ENCODE peak calls at places on chromosomes 12 and 14, in eight cellular contexts. One of them, this sample, is unnamed.

GRCh38 chr14:106788534-106788933 is 1262.2 kb downstream of the TMEM121 start:
- DNase-seq in foreskin fibroblast: no peak
- DNase-seq in GM20000: no peak
- DNase-seq in psoas muscle: no peak
- DNase-seq in gastrocnemius medialis: no peak
- DNase-seq in neural crest cell: no peak
- DNase-seq in K562: no peak
- DNase-seq in GM23338: no peak
- DNase-seq in this sample: no peak

GRCh38 chr12:106145539-106146447 is 7.0 kb upstream of the NUAK1 start:
- DNase-seq in K562: no peak
- DNase-seq in foreskin fibroblast: no peak
- DNase-seq in neural crest cell: no peak
- DNase-seq in GM23338: no peak
- DNase-seq in psoas muscle: no peak
- DNase-seq in GM20000: no peak
- DNase-seq in gastrocnemius medialis: peak
- DNase-seq in this sample: no peak

GRCh38 chr12:103518899-103519298 is 23.1 kb upstream of the C12orf42 start:
- DNase-seq in neural crest cell: no peak
- DNase-seq in gastrocnemius medialis: no peak
- DNase-seq in psoas muscle: no peak
- DNase-seq in GM20000: no peak
- DNase-seq in foreskin fibroblast: no peak
- DNase-seq in GM23338: no peak
- DNase-seq in K562: no peak
- DNase-seq in this sample: no peak

GRCh38 chr14:102774391-102775153 is 2.7 kb upstream of the TRAF3 start:
- DNase-seq in GM20000: peak
- DNase-seq in gastrocnemius medialis: peak
- DNase-seq in K562: peak
- DNase-seq in GM23338: peak
- DNase-seq in neural crest cell: peak
- DNase-seq in psoas muscle: no peak
- DNase-seq in foreskin fibroblast: peak
- DNase-seq in this sample: no peak

GRCh38 chr14:93548102-93548843 is 117.5 kb downstream of the UNC79 start:
- DNase-seq in GM23338: no peak
- DNase-seq in neural crest cell: no peak
- DNase-seq in psoas muscle: no peak
- DNase-seq in K562: no peak
- DNase-seq in GM20000: peak
- DNase-seq in gastrocnemius medialis: no peak
- DNase-seq in foreskin fibroblast: no peak
- DNase-seq in this sample: no peak

GRCh38 chr14:105205718-105206208 is 24.7 kb upstream of the NUDT14 start:
- DNase-seq in GM23338: no peak
- DNase-seq in psoas muscle: no peak
- DNase-seq in K562: no peak
- DNase-seq in GM20000: no peak
- DNase-seq in gastrocnemius medialis: no peak
- DNase-seq in neural crest cell: no peak
- DNase-seq in foreskin fibroblast: peak
- DNase-seq in this sample: no peak

GRCh38 chr14:68952544-68953535 is 26.3 kb downstream of the ACTN1 start:
- DNase-seq in GM20000: no peak
- DNase-seq in gastrocnemius medialis: no peak
- DNase-seq in neural crest cell: no peak
- DNase-seq in GM23338: no peak
- DNase-seq in psoas muscle: peak
- DNase-seq in K562: no peak
- DNase-seq in foreskin fibroblast: peak
- DNase-seq in this sample: no peak

GRCh38 chr14:29442720-29443119 is 484.9 kb downstream of the PRKD1 start:
- DNase-seq in foreskin fibroblast: peak
- DNase-seq in psoas muscle: no peak
- DNase-seq in GM23338: no peak
- DNase-seq in gastrocnemius medialis: no peak
- DNase-seq in GM20000: no peak
- DNase-seq in K562: no peak
- DNase-seq in neural crest cell: no peak
- DNase-seq in this sample: peak

GRCh38 chr12:125220404-125221273 is 155.4 kb downstream of the AACS start:
- DNase-seq in K562: no peak
- DNase-seq in neural crest cell: no peak
- DNase-seq in gastrocnemius medialis: no peak
- DNase-seq in foreskin fibroblast: peak
- DNase-seq in psoas muscle: no peak
- DNase-seq in GM23338: no peak
- DNase-seq in GM20000: no peak
- DNase-seq in this sample: no peak

GRCh38 chr12:40684986-40685385 is 7.3 kb upstream of the CNTN1 start:
- DNase-seq in GM20000: no peak
- DNase-seq in foreskin fibroblast: no peak
- DNase-seq in GM23338: no peak
- DNase-seq in gastrocnemius medialis: no peak
- DNase-seq in psoas muscle: no peak
- DNase-seq in K562: no peak
- DNase-seq in neural crest cell: no peak
- DNase-seq in this sample: no peak

GRCh38 chr14:39381366-39381765 is 50.9 kb downstream of the FBXO33 start:
- DNase-seq in gastrocnemius medialis: no peak
- DNase-seq in neural crest cell: no peak
- DNase-seq in GM23338: no peak
- DNase-seq in psoas muscle: no peak
- DNase-seq in K562: no peak
- DNase-seq in foreskin fibroblast: no peak
- DNase-seq in GM20000: no peak
- DNase-seq in this sample: no peak

GRCh38 chr14:36450550-36450949 is 69.5 kb downstream of the NKX2-1 start:
- DNase-seq in psoas muscle: no peak
- DNase-seq in GM20000: no peak
- DNase-seq in foreskin fibroblast: no peak
- DNase-seq in K562: peak
- DNase-seq in neural crest cell: no peak
- DNase-seq in gastrocnemius medialis: no peak
- DNase-seq in GM23338: peak
- DNase-seq in this sample: no peak
- TF ChIP-seq CTCF in psoas muscle: no peak
- TF ChIP-seq CTCF in GM20000: no peak
- TF ChIP-seq CTCF in foreskin fibroblast: no peak
- TF ChIP-seq CTCF in K562: peak
- TF ChIP-seq CTCF in neural crest cell: no peak
- TF ChIP-seq CTCF in gastrocnemius medialis: no peak
- TF ChIP-seq CTCF in GM23338: peak
- TF ChIP-seq CTCF in this sample: no peak

GRCh38 chr12:113048716-113049127 is 7.8 kb upstream of the DTX1 start:
- DNase-seq in neural crest cell: peak
- DNase-seq in GM23338: peak
- DNase-seq in gastrocnemius medialis: no peak
- DNase-seq in K562: peak
- DNase-seq in GM20000: peak
- DNase-seq in foreskin fibroblast: peak
- DNase-seq in psoas muscle: no peak
- DNase-seq in this sample: peak

GRCh38 chr12:113051759-113052158 is 4.8 kb upstream of the DTX1 start:
- DNase-seq in psoas muscle: no peak
- DNase-seq in foreskin fibroblast: no peak
- DNase-seq in GM20000: no peak
- DNase-seq in gastrocnemius medialis: no peak
- DNase-seq in K562: no peak
- DNase-seq in GM23338: no peak
- DNase-seq in neural crest cell: no peak
- DNase-seq in this sample: no peak

GRCh38 chr12:113052326-113052725 is 4.2 kb upstream of the DTX1 start:
- DNase-seq in K562: no peak
- DNase-seq in GM23338: no peak
- DNase-seq in neural crest cell: no peak
- DNase-seq in psoas muscle: no peak
- DNase-seq in GM20000: peak
- DNase-seq in foreskin fibroblast: no peak
- DNase-seq in gastrocnemius medialis: no peak
- DNase-seq in this sample: no peak

GRCh38 chr12:113050808-113051207 is 5.7 kb upstream of the DTX1 start:
- DNase-seq in foreskin fibroblast: no peak
- DNase-seq in neural crest cell: no peak
- DNase-seq in GM23338: no peak
- DNase-seq in gastrocnemius medialis: no peak
- DNase-seq in GM20000: peak
- DNase-seq in psoas muscle: no peak
- DNase-seq in K562: no peak
- DNase-seq in this sample: no peak

GRCh38 chr12:113049976-113050742 is 6.4 kb upstream of the DTX1 start:
- DNase-seq in GM20000: peak
- DNase-seq in psoas muscle: no peak
- DNase-seq in neural crest cell: peak
- DNase-seq in GM23338: peak
- DNase-seq in foreskin fibroblast: no peak
- DNase-seq in gastrocnemius medialis: no peak
- DNase-seq in K562: no peak
- DNase-seq in this sample: no peak
- TF ChIP-seq CTCF in GM20000: peak
- TF ChIP-seq CTCF in psoas muscle: no peak
- TF ChIP-seq CTCF in neural crest cell: peak
- TF ChIP-seq CTCF in GM23338: peak
- TF ChIP-seq CTCF in foreskin fibroblast: no peak
- TF ChIP-seq CTCF in gastrocnemius medialis: no peak
- TF ChIP-seq CTCF in K562: no peak
- TF ChIP-seq CTCF in this sample: peak

GRCh38 chr12:31362759-31363415 is 36.9 kb upstream of the SINHCAF start:
- DNase-seq in gastrocnemius medialis: no peak
- DNase-seq in GM20000: peak
- DNase-seq in neural crest cell: no peak
- DNase-seq in GM23338: peak
- DNase-seq in psoas muscle: no peak
- DNase-seq in K562: peak
- DNase-seq in foreskin fibroblast: no peak
- DNase-seq in this sample: no peak

GRCh38 chr12:31361730-31362114 is 35.8 kb upstream of the SINHCAF start:
- DNase-seq in GM23338: no peak
- DNase-seq in psoas muscle: no peak
- DNase-seq in foreskin fibroblast: no peak
- DNase-seq in K562: no peak
- DNase-seq in gastrocnemius medialis: no peak
- DNase-seq in GM20000: no peak
- DNase-seq in neural crest cell: no peak
- DNase-seq in this sample: no peak

GRCh38 chr12:31363826-31364225 is 37.9 kb upstream of the SINHCAF start:
- DNase-seq in foreskin fibroblast: no peak
- DNase-seq in K562: no peak
- DNase-seq in GM23338: no peak
- DNase-seq in psoas muscle: no peak
- DNase-seq in neural crest cell: no peak
- DNase-seq in gastrocnemius medialis: no peak
- DNase-seq in GM20000: no peak
- DNase-seq in this sample: no peak

GRCh38 chr12:31363416-31363809 is 37.5 kb upstream of the SINHCAF start:
- DNase-seq in GM23338: no peak
- DNase-seq in K562: no peak
- DNase-seq in foreskin fibroblast: no peak
- DNase-seq in psoas muscle: no peak
- DNase-seq in neural crest cell: no peak
- DNase-seq in gastrocnemius medialis: no peak
- DNase-seq in GM20000: no peak
- DNase-seq in this sample: no peak

DNA sequence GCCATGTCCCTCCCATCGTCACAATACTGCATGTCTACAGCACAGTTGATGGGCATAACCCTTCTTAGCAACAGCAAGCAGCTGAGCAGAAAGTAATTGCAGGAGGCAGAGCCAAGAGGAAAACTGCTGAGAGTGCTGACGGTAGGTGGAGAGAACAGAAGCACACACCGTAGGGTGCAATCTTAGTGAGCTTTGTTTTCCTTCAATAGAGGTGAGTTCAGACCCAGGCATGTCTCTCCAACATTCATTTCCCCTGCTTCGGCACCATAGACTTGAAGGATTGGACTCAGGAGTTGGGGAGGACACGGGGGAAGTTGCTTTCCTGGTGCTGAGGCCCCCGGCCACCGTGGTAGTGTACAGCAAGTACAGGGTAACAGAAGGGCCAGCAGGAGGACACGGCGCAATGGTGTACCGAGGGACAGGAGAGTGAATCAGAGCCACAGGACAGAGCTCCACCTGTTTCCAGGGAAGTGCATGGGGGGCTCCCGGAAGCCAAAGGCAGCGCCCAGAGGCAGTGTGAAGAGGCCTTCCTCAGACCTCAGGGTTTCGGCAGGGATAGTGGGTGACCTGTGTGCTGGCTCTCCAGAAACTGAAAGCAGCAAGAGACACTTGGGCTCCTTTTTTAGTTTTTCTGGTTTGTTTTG is 36.3 kb upstream of the SINHCAF start:
- DNase-seq in psoas muscle: no peak
- DNase-seq in neural crest cell: no peak
- DNase-seq in gastrocnemius medialis: no peak
- DNase-seq in GM20000: no peak
- DNase-seq in GM23338: peak
- DNase-seq in foreskin fibroblast: no peak
- DNase-seq in K562: peak
- DNase-seq in this sample: no peak
- TF ChIP-seq CTCF in psoas muscle: no peak
- TF ChIP-seq CTCF in neural crest cell: peak
- TF ChIP-seq CTCF in gastrocnemius medialis: no peak
- TF ChIP-seq CTCF in GM20000: no peak
- TF ChIP-seq CTCF in GM23338: no peak
- TF ChIP-seq CTCF in foreskin fibroblast: no peak
- TF ChIP-seq CTCF in K562: no peak
- TF ChIP-seq CTCF in this sample: no peak

GRCh38 chr12:80837342-80837978 is 100.3 kb downstream of the LIN7A start:
- DNase-seq in K562: peak
- DNase-seq in GM23338: peak
- DNase-seq in foreskin fibroblast: peak
- DNase-seq in neural crest cell: peak
- DNase-seq in GM20000: peak
- DNase-seq in psoas muscle: no peak
- DNase-seq in gastrocnemius medialis: no peak
- DNase-seq in this sample: peak

GRCh38 chr12:80834724-80835123 is 103.0 kb downstream of the LIN7A start:
- DNase-seq in GM23338: no peak
- DNase-seq in GM20000: no peak
- DNase-seq in gastrocnemius medialis: no peak
- DNase-seq in foreskin fibroblast: no peak
- DNase-seq in neural crest cell: no peak
- DNase-seq in K562: no peak
- DNase-seq in psoas muscle: no peak
- DNase-seq in this sample: no peak

GRCh38 chr12:80838024-80838658 is 99.6 kb downstream of the LIN7A start:
- DNase-seq in GM20000: no peak
- DNase-seq in GM23338: no peak
- DNase-seq in foreskin fibroblast: peak
- DNase-seq in K562: no peak
- DNase-seq in gastrocnemius medialis: no peak
- DNase-seq in neural crest cell: no peak
- DNase-seq in psoas muscle: no peak
- DNase-seq in this sample: no peak

DNA sequence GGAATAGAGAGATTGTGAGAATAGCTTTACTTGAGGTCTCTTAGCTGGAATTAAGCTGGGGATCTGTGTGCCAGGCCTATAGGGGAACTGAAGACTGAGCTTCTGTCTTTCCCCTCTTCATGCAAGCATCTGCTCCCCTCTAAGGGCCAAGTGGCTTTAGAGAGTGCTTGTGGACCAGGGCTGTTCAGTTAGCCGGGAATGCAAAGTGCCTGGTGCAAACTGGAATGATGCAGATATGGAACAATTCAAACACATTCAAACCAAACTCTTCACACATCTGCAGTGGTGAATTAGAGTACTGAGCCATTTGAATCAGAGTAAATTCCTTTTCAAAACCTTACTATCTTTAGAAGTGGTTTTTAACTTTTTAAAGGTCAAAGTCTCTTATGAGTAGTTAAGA is 99.0 kb downstream of the LIN7A start:
- DNase-seq in neural crest cell: no peak
- DNase-seq in K562: no peak
- DNase-seq in foreskin fibroblast: peak
- DNase-seq in GM23338: no peak
- DNase-seq in GM20000: no peak
- DNase-seq in gastrocnemius medialis: no peak
- DNase-seq in psoas muscle: no peak
- DNase-seq in this sample: no peak
- TF ChIP-seq CTCF in neural crest cell: no peak
- TF ChIP-seq CTCF in K562: no peak
- TF ChIP-seq CTCF in foreskin fibroblast: no peak
- TF ChIP-seq CTCF in GM23338: no peak
- TF ChIP-seq CTCF in GM20000: no peak
- TF ChIP-seq CTCF in gastrocnemius medialis: no peak
- TF ChIP-seq CTCF in psoas muscle: no peak
- TF ChIP-seq CTCF in this sample: no peak

This sample was measured in AG09309.